ENCODE peak calls at places on chromosomes 12 and 14, in ten cellular contexts. One of them, this sample, is unnamed.
A peak's percentile ranks its signal among the peaks of the same experiment; 100 is the strongest.

GRCh38 chr12:99053599-99054362 is 408.7 kb downstream of the APAF1 start:
- DNase-seq in ELF-1: no peak
- DNase-seq in anterior cingulate cortex: no peak
- DNase-seq in cardiac muscle cell: no peak
- DNase-seq in hepatic stellate cell: no peak
- DNase-seq in T-helper 2 cell: no peak
- DNase-seq in fibroblast of pulmonary artery: no peak
- DNase-seq in neural crest cell: no peak
- DNase-seq in HEK293T: no peak
- DNase-seq in T-cell: no peak
- DNase-seq in this sample: no peak

GRCh38 chr12:263574-263973 is 938 bp upstream of the SLC6A13 start:
- DNase-seq in anterior cingulate cortex: no peak
- DNase-seq in neural crest cell: no peak
- DNase-seq in hepatic stellate cell: no peak
- DNase-seq in ELF-1: peak; percentile 7
- DNase-seq in HEK293T: no peak
- DNase-seq in cardiac muscle cell: no peak
- DNase-seq in fibroblast of pulmonary artery: peak; percentile 28
- DNase-seq in T-cell: no peak
- DNase-seq in T-helper 2 cell: no peak
- DNase-seq in this sample: no peak

GRCh38 chr14:55430024-55430690 is 10.3 kb downstream of the TBPL2 start:
- DNase-seq in cardiac muscle cell: peak; percentile 79
- DNase-seq in hepatic stellate cell: peak; percentile 65
- DNase-seq in fibroblast of pulmonary artery: peak; percentile 85
- DNase-seq in anterior cingulate cortex: no peak
- DNase-seq in neural crest cell: no peak
- DNase-seq in T-helper 2 cell: peak; percentile 16
- DNase-seq in ELF-1: peak; percentile 44
- DNase-seq in T-cell: peak; percentile 40
- DNase-seq in HEK293T: peak; percentile 44
- DNase-seq in this sample: peak; percentile 51

GRCh38 chr14:77988966-77989365 is 181.2 kb upstream of the NRXN3 start:
- DNase-seq in T-cell: no peak
- DNase-seq in T-helper 2 cell: no peak
- DNase-seq in cardiac muscle cell: peak; percentile 42
- DNase-seq in neural crest cell: no peak
- DNase-seq in anterior cingulate cortex: peak; percentile 71
- DNase-seq in hepatic stellate cell: peak; percentile 32
- DNase-seq in HEK293T: no peak
- DNase-seq in fibroblast of pulmonary artery: peak; percentile 13
- DNase-seq in ELF-1: no peak
- DNase-seq in this sample: no peak

GRCh38 chr14:99758121-99758871 is 34.9 kb upstream of the EML1 start:
- DNase-seq in T-helper 2 cell: no peak
- DNase-seq in neural crest cell: no peak
- DNase-seq in hepatic stellate cell: peak; percentile 76
- DNase-seq in T-cell: no peak
- DNase-seq in HEK293T: no peak
- DNase-seq in cardiac muscle cell: peak; percentile 69
- DNase-seq in anterior cingulate cortex: no peak
- DNase-seq in ELF-1: peak; percentile 63
- DNase-seq in fibroblast of pulmonary artery: peak; percentile 60
- DNase-seq in this sample: no peak

GRCh38 chr12:52086366-52086765 is 6.9 kb downstream of the SMIM41 start:
- DNase-seq in ELF-1: no peak
- DNase-seq in HEK293T: no peak
- DNase-seq in T-helper 2 cell: no peak
- DNase-seq in anterior cingulate cortex: no peak
- DNase-seq in neural crest cell: no peak
- DNase-seq in cardiac muscle cell: no peak
- DNase-seq in T-cell: no peak
- DNase-seq in hepatic stellate cell: no peak
- DNase-seq in fibroblast of pulmonary artery: no peak
- DNase-seq in this sample: no peak

GRCh38 chr14:94451826-94452225 is 774 bp downstream of the SERPINA11 start:
- DNase-seq in cardiac muscle cell: no peak
- DNase-seq in fibroblast of pulmonary artery: no peak
- DNase-seq in hepatic stellate cell: no peak
- DNase-seq in HEK293T: no peak
- DNase-seq in neural crest cell: no peak
- DNase-seq in T-helper 2 cell: no peak
- DNase-seq in T-cell: no peak
- DNase-seq in anterior cingulate cortex: no peak
- DNase-seq in ELF-1: no peak
- DNase-seq in this sample: no peak

GRCh38 chr14:36020120-36021029 is 156.1 kb downstream of the PTCSC3 start:
- DNase-seq in T-helper 2 cell: no peak
- DNase-seq in ELF-1: no peak
- DNase-seq in hepatic stellate cell: no peak
- DNase-seq in neural crest cell: no peak
- DNase-seq in cardiac muscle cell: no peak
- DNase-seq in HEK293T: no peak
- DNase-seq in fibroblast of pulmonary artery: no peak
- DNase-seq in T-cell: no peak
- DNase-seq in anterior cingulate cortex: no peak
- DNase-seq in this sample: peak; percentile 97

GRCh38 chr14:100131181-100131580 is 28.3 kb downstream of the DEGS2 start:
- DNase-seq in anterior cingulate cortex: no peak
- DNase-seq in hepatic stellate cell: no peak
- DNase-seq in ELF-1: peak; percentile 34
- DNase-seq in HEK293T: no peak
- DNase-seq in fibroblast of pulmonary artery: no peak
- DNase-seq in neural crest cell: no peak
- DNase-seq in T-cell: no peak
- DNase-seq in cardiac muscle cell: no peak
- DNase-seq in T-helper 2 cell: no peak
- DNase-seq in this sample: no peak

GRCh38 chr14:70721542-70721941 is 79.8 kb downstream of the TTC9 start:
- DNase-seq in HEK293T: no peak
- DNase-seq in fibroblast of pulmonary artery: no peak
- DNase-seq in anterior cingulate cortex: no peak
- DNase-seq in T-helper 2 cell: no peak
- DNase-seq in neural crest cell: no peak
- DNase-seq in T-cell: no peak
- DNase-seq in cardiac muscle cell: no peak
- DNase-seq in ELF-1: no peak
- DNase-seq in hepatic stellate cell: no peak
- DNase-seq in this sample: no peak

GRCh38 chr12:93662961-93663728 is 14.0 kb upstream of the CRADD start:
- DNase-seq in ELF-1: no peak
- DNase-seq in neural crest cell: no peak
- DNase-seq in T-cell: no peak
- DNase-seq in HEK293T: no peak
- DNase-seq in hepatic stellate cell: no peak
- DNase-seq in fibroblast of pulmonary artery: peak; percentile 11
- DNase-seq in anterior cingulate cortex: no peak
- DNase-seq in T-helper 2 cell: no peak
- DNase-seq in cardiac muscle cell: no peak
- DNase-seq in this sample: peak; percentile 36

GRCh38 chr14:70601162-70601561 is 707 bp upstream of the MED6 start:
- DNase-seq in cardiac muscle cell: peak; percentile 64
- DNase-seq in T-cell: no peak
- DNase-seq in neural crest cell: no peak
- DNase-seq in T-helper 2 cell: no peak
- DNase-seq in fibroblast of pulmonary artery: peak; percentile 61
- DNase-seq in ELF-1: no peak
- DNase-seq in hepatic stellate cell: no peak
- DNase-seq in anterior cingulate cortex: no peak
- DNase-seq in HEK293T: no peak
- DNase-seq in this sample: no peak

GRCh38 chr12:48818831-48819590 is 715 bp downstream of the CACNB3 start:
- DNase-seq in T-helper 2 cell: no peak
- DNase-seq in T-cell: peak; percentile 32
- DNase-seq in fibroblast of pulmonary artery: no peak
- DNase-seq in anterior cingulate cortex: no peak
- DNase-seq in neural crest cell: no peak
- DNase-seq in hepatic stellate cell: no peak
- DNase-seq in cardiac muscle cell: peak; percentile 33
- DNase-seq in HEK293T: no peak
- DNase-seq in ELF-1: peak; percentile 71
- DNase-seq in this sample: no peak

GRCh38 chr14:75198291-75198933 is 22.0 kb upstream of the TMED10 start:
- DNase-seq in hepatic stellate cell: peak; percentile 38
- DNase-seq in anterior cingulate cortex: peak; percentile 44
- DNase-seq in HEK293T: no peak
- DNase-seq in fibroblast of pulmonary artery: no peak
- DNase-seq in T-helper 2 cell: no peak
- DNase-seq in cardiac muscle cell: peak; percentile 65
- DNase-seq in neural crest cell: no peak
- DNase-seq in ELF-1: no peak
- DNase-seq in T-cell: no peak
- DNase-seq in this sample: no peak

GRCh38 chr12:56766535-56766934 is 3.4 kb downstream of the HSD17B6 start:
- DNase-seq in T-cell: no peak
- DNase-seq in fibroblast of pulmonary artery: no peak
- DNase-seq in neural crest cell: no peak
- DNase-seq in T-helper 2 cell: no peak
- DNase-seq in hepatic stellate cell: no peak
- DNase-seq in cardiac muscle cell: no peak
- DNase-seq in anterior cingulate cortex: no peak
- DNase-seq in HEK293T: no peak
- DNase-seq in ELF-1: peak; percentile 23
- DNase-seq in this sample: no peak

GRCh38 chr12:39012870-39013269 is 107.5 kb upstream of the CPNE8 start:
- DNase-seq in neural crest cell: no peak
- DNase-seq in anterior cingulate cortex: no peak
- DNase-seq in HEK293T: no peak
- DNase-seq in ELF-1: no peak
- DNase-seq in T-cell: no peak
- DNase-seq in fibroblast of pulmonary artery: peak; percentile 8
- DNase-seq in hepatic stellate cell: no peak
- DNase-seq in cardiac muscle cell: no peak
- DNase-seq in T-helper 2 cell: no peak
- DNase-seq in this sample: no peak

GRCh38 chr14:69312608-69313007 is 52.6 kb downstream of the GALNT16 start:
- DNase-seq in hepatic stellate cell: no peak
- DNase-seq in anterior cingulate cortex: peak; percentile 59
- DNase-seq in fibroblast of pulmonary artery: no peak
- DNase-seq in neural crest cell: no peak
- DNase-seq in cardiac muscle cell: no peak
- DNase-seq in T-cell: no peak
- DNase-seq in ELF-1: no peak
- DNase-seq in HEK293T: no peak
- DNase-seq in T-helper 2 cell: no peak
- DNase-seq in this sample: no peak

GRCh38 chr14:75648066-75648838 is 12.4 kb downstream of the ERG28 start:
- DNase-seq in anterior cingulate cortex: no peak
- DNase-seq in hepatic stellate cell: peak; percentile 75
- DNase-seq in neural crest cell: no peak
- DNase-seq in T-cell: no peak
- DNase-seq in fibroblast of pulmonary artery: peak; percentile 95
- DNase-seq in HEK293T: no peak
- DNase-seq in cardiac muscle cell: peak; percentile 92
- DNase-seq in ELF-1: no peak
- DNase-seq in T-helper 2 cell: no peak
- DNase-seq in this sample: no peak

This sample was measured in NCI-H748 treated with DMSO at 0.1 percent for 48 hours.